ENCODE peak calls at places on chromosomes 6 and 20, in four cellular contexts. A, M, T and N are unnamed samples.

GRCh38 chr6:136945626-136946235 is 23.6 kb downstream of the SLC35D3 start:
- DNase-seq in A (no peak), M (no peak), T (no peak), N (no peak)

GRCh38 chr20:35269055-35269781 is 8.7 kb downstream of the MMP24OS start:
- DNase-seq in A (no peak), M (no peak), T (no peak), N (peak)

GRCh38 chr6:101740631-101741030 is 347.1 kb downstream of the GRIK2 start:
- DNase-seq in A (no peak), M (no peak), T (no peak), N (no peak)

GRCh38 chr6:16450285-16450684 is 211.9 kb downstream of the GMPR start:
- DNase-seq in A (no peak), M (no peak), T (no peak), N (no peak)

GRCh38 chr6:90712165-90712564 is 125.3 kb upstream of the MAP3K7 start:
- DNase-seq in A (no peak), M (no peak), T (no peak), N (no peak)

GRCh38 chr6:138105880-138106664 is 1.1 kb downstream of the PERP start:
- DNase-seq in A (no peak), M (no peak), T (no peak), N (no peak)

GRCh38 chr6:150639823-150640331 is 40.2 kb downstream of the PLEKHG1 start:
- DNase-seq in A (no peak), M (no peak), T (no peak), N (no peak)

GRCh38 chr6:136403166-136403980 is 113.7 kb upstream of the BCLAF1 start:
- DNase-seq in A (no peak), M (no peak), T (no peak), N (no peak)

GRCh38 chr20:15951711-15952110 is 621.5 kb downstream of the KIF16B start:
- DNase-seq in A (no peak), M (no peak), T (no peak), N (no peak)

GRCh38 chr20:35821807-35822242 is 50.0 kb downstream of the PHF20 start:
- DNase-seq in A (no peak), M (no peak), T (no peak), N (no peak)

GRCh38 chr6:137223370-137224131 is 4.4 kb upstream of the IFNGR1 start:
- DNase-seq in A (no peak), M (no peak), T (no peak), N (no peak)

GRCh38 chr20:46268131-46268611 is 40.1 kb downstream of the CDH22 start:
- DNase-seq in A (no peak), M (no peak), T (no peak), N (no peak)

GRCh38 chr6:159594750-159595117 is 98.3 kb downstream of the SOD2 start:
- DNase-seq in A (no peak), M (no peak), T (no peak), N (no peak)

GRCh38 chr6:55260181-55260580 is 67.1 kb upstream of the GFRAL start:
- DNase-seq in A (no peak), M (no peak), T (no peak), N (no peak)

GRCh38 chr6:40328376-40328987 is 258.7 kb downstream of the LRFN2 start:
- DNase-seq in A (no peak), M (no peak), T (no peak), N (peak)

GRCh38 chr6:160285541-160286105 is 27.0 kb upstream of the SLC22A2 start:
- DNase-seq in A (no peak), M (no peak), T (no peak), N (no peak)

GRCh38 chr6:107304421-107305025 is 154.8 kb downstream of the PDSS2 start:
- DNase-seq in A (no peak), M (no peak), T (no peak), N (no peak)

GRCh38 chr6:106749611-106750010 is 120.2 kb downstream of the QRSL1 start:
- DNase-seq in A (no peak), M (no peak), T (no peak), N (no peak)

GRCh38 chr6:88843040-88843439 is 120.4 kb downstream of the RNGTT start:
- DNase-seq in A (no peak), M (no peak), T (no peak), N (no peak)

GRCh38 chr20:61271273-61272221 is 19.5 kb downstream of the CDH4 start:
- DNase-seq in A (no peak), M (no peak), T (no peak), N (no peak)

GRCh38 chr6:37663016-37663810 is 34.5 kb downstream of the MDGA1 start:
- DNase-seq in A (no peak), M (peak), T (no peak), N (no peak)

GRCh38 chr6:109879521-109879920 is 98.6 kb upstream of the GPR6 start:
- DNase-seq in A (peak), M (no peak), T (no peak), N (no peak)

GRCh38 chr6:54264581-54265272 is 43.5 kb upstream of the TINAG start:
- DNase-seq in A (no peak), M (no peak), T (no peak), N (no peak)

GRCh38 chr20:13661070-13661687 is 22.4 kb upstream of the TASP1 start:
- DNase-seq in A (no peak), M (no peak), T (no peak), N (no peak)

GRCh38 chr6:11618533-11618932 is 81.0 kb downstream of the TMEM170B start:
- DNase-seq in A (no peak), M (no peak), T (no peak), N (no peak)

GRCh38 chr20:35312348-35312747 is 20.1 kb upstream of the FAM83C start:
- DNase-seq in A (no peak), M (no peak), T (no peak), N (no peak)

GRCh38 chr6:12957321-12958051 is 240.9 kb downstream of the PHACTR1 start:
- DNase-seq in A (peak), M (no peak), T (peak), N (no peak)
- TF ChIP-seq CTCF in A (no peak), M (peak), T (no peak), N (no peak)

GRCh38 chr20:48948612-48949011 is 27.1 kb downstream of the ARFGEF2 start:
- DNase-seq in A (no peak), M (no peak), T (no peak), N (no peak)

GRCh38 chr20:48952656-48953055 is 31.1 kb downstream of the ARFGEF2 start:
- DNase-seq in A (no peak), M (no peak), T (no peak), N (no peak)

GRCh38 chr20:48951646-48952045 is 30.1 kb downstream of the ARFGEF2 start:
- DNase-seq in A (no peak), M (no peak), T (no peak), N (no peak)

GRCh38 chr20:48951041-48951440 is 29.5 kb downstream of the ARFGEF2 start:
- DNase-seq in A (no peak), M (no peak), T (no peak), N (no peak)

GRCh38 chr20:48949304-48950170 is 28.0 kb downstream of the ARFGEF2 start:
- DNase-seq in A (no peak), M (no peak), T (no peak), N (no peak)
- TF ChIP-seq CTCF in A (no peak), M (no peak), T (no peak), N (peak)

GRCh38 chr20:3172933-3173581 is at the start of gene LZTS3:
- DNase-seq in A (peak), M (no peak), T (peak), N (peak)
- TF ChIP-seq CTCF in A (no peak), M (peak), T (no peak), N (no peak)

DNA sequence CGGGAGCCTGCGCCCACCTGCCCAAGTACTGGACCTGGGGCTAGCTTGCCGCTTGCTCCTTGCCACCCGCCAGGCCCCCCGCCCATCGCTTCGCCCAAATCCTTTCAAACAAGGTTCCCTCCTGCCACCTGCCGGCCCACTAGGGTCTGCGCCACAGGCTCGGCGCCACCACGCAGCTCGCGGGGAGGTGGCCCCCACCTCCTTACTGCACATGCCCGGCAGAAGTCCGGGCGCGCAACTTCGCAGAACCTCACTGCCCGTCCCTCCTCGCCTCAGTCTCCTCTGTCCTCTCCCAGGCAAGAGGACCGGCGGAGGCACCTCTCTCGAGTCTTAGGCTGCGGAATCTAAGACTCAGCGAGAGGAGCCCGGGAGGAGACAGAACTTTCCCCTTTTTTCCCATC is 11.2 kb downstream of the GNAS-AS1 start:
- DNase-seq in A (no peak), M (no peak), T (no peak), N (no peak)
- TF ChIP-seq CTCF in A (no peak), M (peak), T (no peak), N (peak)

GRCh38 chr20:6178537-6178936 is 55.7 kb upstream of the FERMT1 start:
- DNase-seq in A (no peak), M (no peak), T (no peak), N (no peak)
- TF ChIP-seq CTCF in A (no peak), M (peak), T (peak), N (peak)

DNA sequence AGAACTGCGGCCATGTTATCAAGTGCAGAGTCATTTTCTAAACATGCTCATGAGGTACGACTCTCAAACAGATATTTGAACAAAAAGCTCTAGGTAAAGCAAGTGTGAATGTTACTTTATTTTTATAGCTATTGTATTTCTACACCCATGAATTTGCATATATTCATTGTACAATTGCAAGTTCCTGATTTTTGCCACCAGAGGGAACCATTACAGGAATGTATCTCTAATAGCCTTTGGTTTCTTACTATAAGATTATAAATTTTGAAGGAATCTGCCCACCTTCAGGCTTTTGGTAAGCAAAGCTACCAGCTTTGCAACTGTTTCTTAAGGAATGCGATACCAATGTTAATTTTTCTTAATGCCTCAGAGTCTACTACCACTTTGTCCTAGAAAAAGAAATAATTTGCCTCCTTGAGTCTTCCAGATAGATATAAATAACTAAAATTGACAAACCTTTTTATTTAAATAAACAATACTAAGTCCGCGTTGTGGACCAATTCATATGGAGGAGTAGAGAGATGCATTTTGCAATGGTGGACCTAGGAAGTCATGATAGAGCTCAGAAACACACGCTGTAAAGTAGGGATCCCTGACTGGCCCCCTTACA is 125.4 kb upstream of the SAMD5 start:
- DNase-seq in A (no peak), M (no peak), T (no peak), N (no peak)
- TF ChIP-seq CTCF in A (peak), M (peak), T (no peak), N (peak)

GRCh38 chr20:49907405-49908257 is 7.7 kb downstream of the SPATA2 start:
- DNase-seq in A (no peak), M (peak), T (no peak), N (no peak)

GRCh38 chr20:49910340-49910706 is 5.0 kb downstream of the SPATA2 start:
- DNase-seq in A (no peak), M (no peak), T (no peak), N (no peak)

GRCh38 chr20:49908258-49908565 is 7.1 kb downstream of the SPATA2 start:
- DNase-seq in A (no peak), M (no peak), T (no peak), N (no peak)

GRCh38 chr20:49906615-49907154 is 8.6 kb downstream of the SPATA2 start:
- DNase-seq in A (no peak), M (peak), T (no peak), N (no peak)

GRCh38 chr20:49909499-49910339 is 5.6 kb downstream of the SPATA2 start:
- DNase-seq in A (no peak), M (peak), T (no peak), N (no peak)
- TF ChIP-seq CTCF in A (no peak), M (peak), T (no peak), N (peak)